ENCODE peak calls at places on chromosomes 6 and 20, in nine cellular contexts. S is tibial nerve; Y is IMR-90; V is endothelial cell of umbilical vein; N is ovary; X is PC-3; C is naive thymus-derived CD4-positive, alpha-beta T cell; E is A549; Z is astrocyte. L is an unnamed sample.
A peak's percentile ranks its signal among the peaks of the same experiment; 100 is the strongest.

GRCh38 chr20:40945754-40946451 is 82.7 kb upstream of the TOP1 start:
- DNase-seq in V (peak; percentile 56), Z (peak; percentile 41), S (peak; percentile 17), N (peak; percentile 59), X (peak; percentile 68), Y (peak; percentile 52), E (peak; percentile 40), C (no peak), L (no peak)

GRCh38 chr20:11302436-11302835 is 615.3 kb upstream of the BTBD3 start:
- DNase-seq in Z (peak; percentile 69), N (no peak), C (no peak), E (no peak), Y (peak; percentile 81), S (no peak), V (no peak), X (peak; percentile 13), L (no peak)

GRCh38 chr6:487956-488355 is 96.4 kb downstream of the IRF4 start:
- DNase-seq in N (no peak), Y (no peak), Z (no peak), E (no peak), V (no peak), C (no peak), S (no peak), X (no peak), L (no peak)

GRCh38 chr6:140360651-140361050 is 986.2 kb upstream of the CITED2 start:
- DNase-seq in C (no peak), E (no peak), V (no peak), N (no peak), Z (peak; percentile 48), Y (peak; percentile 30), S (no peak), X (no peak), L (no peak)

GRCh38 chr6:158571826-158572652 is 12.1 kb downstream of the TMEM181 start:
- DNase-seq in Z (no peak), C (no peak), Y (no peak), E (no peak), S (no peak), X (peak; percentile 42), V (no peak), N (no peak), L (peak; percentile 87)

GRCh38 chr6:138231399-138231886 is 13.2 kb upstream of the PBOV1 start:
- DNase-seq in N (no peak), X (peak; percentile 76), Z (no peak), V (peak; percentile 56), Y (no peak), S (no peak), C (no peak), E (no peak), L (no peak)

GRCh38 chr20:1817577-1818211 is 77.5 kb upstream of the SIRPA start:
- DNase-seq in Z (no peak), Y (no peak), C (no peak), E (no peak), X (no peak), V (no peak), S (no peak), N (no peak), L (no peak)

GRCh38 chr6:117906454-117906904 is 585 bp upstream of the SLC35F1 start:
- DNase-seq in Y (no peak), Z (no peak), X (peak; percentile 11), E (no peak), C (no peak), S (no peak), N (no peak), V (no peak), L (no peak)

GRCh38 chr6:66948106-66948505 is 1241.1 kb upstream of the EYS start:
- DNase-seq in Y (no peak), Z (peak; percentile 3), E (no peak), V (no peak), N (no peak), X (peak; percentile 58), C (no peak), S (no peak), L (no peak)

GRCh38 chr20:1390552-1391403 is 2.1 kb downstream of the FKBP1A start:
- DNase-seq in X (no peak), E (no peak), Y (no peak), S (no peak), Z (no peak), N (no peak), V (peak; percentile 49), C (no peak), L (no peak)

DNA sequence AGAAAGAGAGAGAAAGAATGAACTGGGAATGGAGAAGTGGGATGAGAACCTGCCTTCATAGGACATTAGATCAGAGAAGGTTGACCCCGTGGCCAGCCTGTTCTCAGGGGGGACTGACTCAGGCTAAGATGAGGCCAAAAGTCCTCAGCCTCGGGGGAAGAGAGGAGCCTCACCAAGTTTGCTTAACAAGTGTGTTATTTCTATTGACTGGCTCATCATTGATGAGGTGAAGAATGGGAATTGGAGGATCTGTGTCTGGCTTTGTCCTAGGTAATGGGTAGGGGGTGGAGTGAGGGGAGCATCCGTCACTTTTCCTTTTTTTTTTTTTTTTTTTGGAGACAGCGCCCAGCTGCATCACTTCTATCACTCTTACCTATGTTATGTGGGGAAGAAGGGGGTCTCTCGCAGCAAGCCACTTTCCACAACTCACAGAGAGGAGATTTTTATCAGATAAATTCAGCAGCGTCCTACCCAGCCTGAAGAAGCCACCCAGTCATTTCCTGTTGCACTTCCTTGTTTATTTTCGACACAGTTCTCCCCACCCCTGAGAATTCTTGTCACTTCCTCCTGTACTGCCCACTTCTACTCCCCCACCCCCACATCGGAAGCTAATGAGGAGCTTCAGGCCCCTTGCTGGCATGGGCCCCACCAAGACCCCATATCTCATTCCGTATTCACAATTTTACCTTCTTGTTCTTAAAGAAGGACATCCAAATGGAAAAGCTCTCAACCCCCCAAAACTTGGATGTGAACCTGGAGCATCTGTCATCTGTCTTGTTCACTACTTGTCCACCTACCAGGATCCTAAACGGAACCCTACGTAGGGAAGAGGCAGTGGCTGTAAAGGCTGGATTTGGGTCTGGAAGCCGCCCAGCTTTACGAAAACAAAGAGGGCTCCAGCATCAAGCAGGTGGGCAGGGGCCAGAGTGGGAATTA is 2.8 kb upstream of the RNASET2 start:
- DNase-seq in V (peak; percentile 19), E (no peak), Z (no peak), S (no peak), X (no peak), C (peak; percentile 72), N (no peak), Y (no peak), L (peak; percentile 39)
- H3K4me3 ChIP-seq in V (no peak overlapping the region), E (no peak overlapping the region), Z (no peak overlapping the region), S (no peak overlapping the region), X (no peak overlapping the region), C (peak overlapping the region; percentile 47), N (no peak overlapping the region), Y (no peak overlapping the region), L (no peak overlapping the region)

GRCh38 chr6:157558049-157558448 is 177.1 kb downstream of the ZDHHC14 start:
- DNase-seq in X (no peak), V (no peak), Y (peak; percentile 6), C (no peak), E (no peak), S (no peak), N (no peak), Z (no peak), L (no peak)

GRCh38 chr6:157558487-157559200 is 177.7 kb downstream of the ZDHHC14 start:
- DNase-seq in X (no peak), C (no peak), N (no peak), V (no peak), S (no peak), Y (no peak), E (no peak), Z (no peak), L (no peak)

GRCh38 chr6:157556671-157557430 is 175.9 kb downstream of the ZDHHC14 start:
- DNase-seq in Y (no peak), E (no peak), X (no peak), Z (no peak), N (no peak), V (no peak), S (no peak), C (no peak), L (peak; percentile 72)

GRCh38 chr6:157555795-157556645 is 175.0 kb downstream of the ZDHHC14 start:
- DNase-seq in S (no peak), C (no peak), E (no peak), Y (no peak), X (no peak), V (no peak), Z (no peak), N (no peak), L (no peak)

DNA sequence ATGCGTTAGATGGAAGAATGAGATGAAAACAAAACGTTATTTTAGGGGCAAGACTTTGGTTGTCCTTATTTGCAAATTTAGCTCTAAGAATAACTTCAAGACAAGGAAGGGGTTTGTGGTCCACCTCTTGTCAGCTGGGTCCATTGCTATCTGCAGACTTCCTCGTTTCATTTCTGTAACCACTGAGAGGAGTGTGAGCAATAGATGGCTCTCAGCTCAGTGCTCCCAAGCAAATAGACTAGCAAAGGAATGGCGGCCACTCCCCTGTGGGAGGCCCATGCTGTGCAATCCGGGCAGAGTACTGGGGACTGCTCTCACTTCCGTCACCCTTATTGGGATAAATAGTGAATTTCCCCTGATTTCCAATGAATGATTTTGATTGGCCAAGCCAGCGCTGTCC is 176.6 kb downstream of the ZDHHC14 start:
- DNase-seq in X (no peak), S (no peak), V (no peak), C (no peak), Y (no peak), N (no peak), E (no peak), Z (no peak), L (no peak)
- H3K27ac ChIP-seq in X (no peak overlapping the region), S (no peak overlapping the region), V (no peak overlapping the region), C (no peak overlapping the region), Y (no peak overlapping the region), N (no peak overlapping the region), E (no peak overlapping the region), Z (no peak overlapping the region), L (no peak overlapping the region)

DNA sequence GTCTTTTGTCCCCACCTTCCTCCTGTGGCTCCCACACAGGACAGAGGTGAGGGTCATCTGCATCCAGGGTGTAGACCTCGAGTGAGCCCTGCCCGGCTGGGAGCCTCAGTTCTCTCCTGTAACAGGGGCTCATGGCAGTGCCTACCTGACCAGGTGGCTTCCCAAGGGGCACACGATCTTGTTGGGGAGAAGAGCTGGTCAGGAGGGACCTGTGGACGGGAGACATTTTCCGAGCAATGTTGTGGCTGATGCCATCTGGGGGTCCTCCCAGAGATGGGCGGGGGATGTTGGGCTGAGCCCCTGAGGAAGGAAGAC is 51.9 kb downstream of the CEBPB start:
- DNase-seq in Z (no peak), S (no peak), C (no peak), N (no peak), V (no peak), Y (no peak), E (no peak), X (no peak), L (no peak)
- H3K4me1 ChIP-seq in Z (peaks cover 14% of the 10 kb centered on the region), S (peaks cover 19% of the 10 kb centered on the region), C (no peaks in the 10 kb centered on the region), N (peaks cover 3% of the 10 kb centered on the region), V (no peaks in the 10 kb centered on the region), Y (peaks cover 4% of the 10 kb centered on the region), E (peaks cover 24% of the 10 kb centered on the region), X (peaks cover 55% of the 10 kb centered on the region), L (no peaks in the 10 kb centered on the region)

DNA sequence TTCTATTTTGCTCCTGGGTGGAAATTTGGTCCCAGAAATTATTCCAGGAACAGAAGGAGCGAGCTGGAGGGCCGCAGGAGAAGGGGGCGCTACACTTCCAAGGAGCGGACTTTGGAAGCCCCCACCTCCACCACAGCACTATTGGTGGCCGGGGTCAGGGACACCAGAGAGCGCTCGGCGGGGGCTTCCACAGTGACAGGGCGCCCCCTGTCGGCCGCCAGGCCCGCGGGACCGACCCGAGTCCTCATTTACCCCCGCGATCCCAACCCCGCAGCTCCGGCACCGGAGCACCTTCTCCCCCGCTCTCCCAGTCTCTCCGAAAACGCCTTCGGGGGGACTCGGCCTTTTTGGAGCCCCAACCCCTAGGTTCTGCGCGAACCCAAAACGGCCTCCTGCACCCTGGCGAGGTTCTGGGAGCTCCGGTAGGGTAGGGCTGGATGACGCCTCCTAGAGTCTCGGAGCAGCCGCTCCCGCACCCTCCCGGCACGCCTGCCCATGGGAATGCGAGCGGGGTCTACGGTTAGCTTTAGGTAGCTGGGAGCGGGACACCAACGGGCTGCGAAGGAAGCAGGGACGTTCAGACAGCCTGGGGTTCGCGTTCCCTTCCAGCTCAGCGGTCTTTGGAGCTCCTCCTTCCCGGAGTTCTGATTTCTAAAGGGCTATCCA is 2.4 kb upstream of the FOXA2 start:
- DNase-seq in E (peak; percentile 83), C (no peak), Y (no peak), Z (no peak), S (no peak), N (no peak), V (no peak), X (peak; percentile 63), L (peak; percentile 68)
- H3K4me3 ChIP-seq in E (peak overlapping the region; percentile 54), C (no peak overlapping the region), Y (no peak overlapping the region), Z (no peak overlapping the region), S (no peak overlapping the region), N (no peak overlapping the region), V (no peak overlapping the region), X (peak overlapping the region; percentile 58), L (peak overlapping the region; percentile 40)